ENCODE peak calls at places on chromosomes 3 and 15, in six cellular contexts. One of them, this sample, is unnamed.
A peak's percentile ranks its signal among the peaks of the same experiment; 100 is the strongest.

GRCh38 chr3:110598847-110599490 is 472.6 kb upstream of the NECTIN3 start:
- DNase-seq in H9: no peak
- DNase-seq in H1: no peak
- DNase-seq in IMR-90: peak; percentile 52
- DNase-seq in mesenchymal stem cell: no peak
- DNase-seq in trophoblast cell: no peak
- DNase-seq in this sample: no peak

GRCh38 chr3:45830121-45830520 is 11.8 kb downstream of the LZTFL1 start:
- DNase-seq in H9: no peak
- DNase-seq in H1: no peak
- DNase-seq in IMR-90: no peak
- DNase-seq in mesenchymal stem cell: no peak
- DNase-seq in trophoblast cell: no peak
- DNase-seq in this sample: no peak

GRCh38 chr3:31927806-31928205 is 53.3 kb downstream of the OSBPL10 start:
- DNase-seq in H9: no peak
- DNase-seq in H1: no peak
- DNase-seq in IMR-90: no peak
- DNase-seq in mesenchymal stem cell: no peak
- DNase-seq in trophoblast cell: no peak
- DNase-seq in this sample: no peak

GRCh38 chr15:100861511-100861991 is 18.1 kb upstream of the ALDH1A3 start:
- DNase-seq in H9: peak; percentile 21
- DNase-seq in H1: no peak
- DNase-seq in IMR-90: no peak
- DNase-seq in mesenchymal stem cell: no peak
- DNase-seq in trophoblast cell: no peak
- DNase-seq in this sample: no peak

GRCh38 chr3:52053307-52054304 is 2.8 kb downstream of the DUSP7 start:
- DNase-seq in H9: no peak
- DNase-seq in H1: no peak
- DNase-seq in IMR-90: peak; percentile 29
- DNase-seq in mesenchymal stem cell: peak; percentile 52
- DNase-seq in trophoblast cell: no peak
- DNase-seq in this sample: no peak

GRCh38 chr15:82750831-82751181 is 41.1 kb upstream of the AP3B2 start:
- DNase-seq in H9: no peak
- DNase-seq in H1: no peak
- DNase-seq in IMR-90: no peak
- DNase-seq in mesenchymal stem cell: no peak
- DNase-seq in trophoblast cell: peak; percentile 28
- DNase-seq in this sample: no peak

GRCh38 chr3:145182196-145182911 is 978.6 kb downstream of the PLOD2 start:
- DNase-seq in H9: no peak
- DNase-seq in H1: no peak
- DNase-seq in IMR-90: no peak
- DNase-seq in mesenchymal stem cell: no peak
- DNase-seq in trophoblast cell: no peak
- DNase-seq in this sample: no peak

GRCh38 chr3:138569090-138569489 is 25.0 kb downstream of the CEP70 start:
- DNase-seq in H9: no peak
- DNase-seq in H1: no peak
- DNase-seq in IMR-90: peak; percentile 57
- DNase-seq in mesenchymal stem cell: no peak
- DNase-seq in trophoblast cell: no peak
- DNase-seq in this sample: no peak

GRCh38 chr3:156725706-156726105 is 51.3 kb downstream of the TIPARP start:
- DNase-seq in H9: no peak
- DNase-seq in H1: no peak
- DNase-seq in IMR-90: no peak
- DNase-seq in mesenchymal stem cell: no peak
- DNase-seq in trophoblast cell: no peak
- DNase-seq in this sample: no peak

GRCh38 chr3:189687475-189687874 is 56.3 kb downstream of the TP63 start:
- DNase-seq in H9: no peak
- DNase-seq in H1: no peak
- DNase-seq in IMR-90: no peak
- DNase-seq in mesenchymal stem cell: no peak
- DNase-seq in trophoblast cell: no peak
- DNase-seq in this sample: no peak

GRCh38 chr3:134847349-134847748 is 52.3 kb downstream of the EPHB1 start:
- DNase-seq in H9: no peak
- DNase-seq in H1: no peak
- DNase-seq in IMR-90: no peak
- DNase-seq in mesenchymal stem cell: no peak
- DNase-seq in trophoblast cell: no peak
- DNase-seq in this sample: no peak

GRCh38 chr3:148075829-148076716 is 621.6 kb upstream of the AGTR1 start:
- DNase-seq in H9: peak; percentile 32
- DNase-seq in H1: no peak
- DNase-seq in IMR-90: peak; percentile 59
- DNase-seq in mesenchymal stem cell: peak; percentile 62
- DNase-seq in trophoblast cell: no peak
- DNase-seq in this sample: peak; percentile 45

GRCh38 chr15:73600413-73601050 is 32.7 kb downstream of the NPTN start:
- DNase-seq in H9: no peak
- DNase-seq in H1: no peak
- DNase-seq in IMR-90: no peak
- DNase-seq in mesenchymal stem cell: peak; percentile 35
- DNase-seq in trophoblast cell: no peak
- DNase-seq in this sample: no peak

GRCh38 chr15:100945006-100945405 is 25.8 kb downstream of the LRRK1 start:
- DNase-seq in H9: no peak
- DNase-seq in H1: no peak
- DNase-seq in IMR-90: peak; percentile 47
- DNase-seq in mesenchymal stem cell: no peak
- DNase-seq in trophoblast cell: no peak
- DNase-seq in this sample: no peak

GRCh38 chr15:101329309-101329863 is 34.3 kb upstream of the SNRPA1 start:
- DNase-seq in H9: no peak
- DNase-seq in H1: no peak
- DNase-seq in IMR-90: no peak
- DNase-seq in mesenchymal stem cell: no peak
- DNase-seq in trophoblast cell: no peak
- DNase-seq in this sample: no peak

GRCh38 chr15:67574981-67575632 is 32.6 kb downstream of the MAP2K5 start:
- DNase-seq in H9: no peak
- DNase-seq in H1: no peak
- DNase-seq in IMR-90: no peak
- DNase-seq in mesenchymal stem cell: no peak
- DNase-seq in trophoblast cell: no peak
- DNase-seq in this sample: peak; percentile 12

GRCh38 chr15:24269923-24270322 is 405.7 kb upstream of the NPAP1 start:
- DNase-seq in H9: no peak
- DNase-seq in H1: no peak
- DNase-seq in IMR-90: no peak
- DNase-seq in mesenchymal stem cell: no peak
- DNase-seq in trophoblast cell: no peak
- DNase-seq in this sample: no peak

GRCh38 chr3:124263168-124263567 is 271.2 kb upstream of the ROPN1 start:
- DNase-seq in H9: no peak
- DNase-seq in H1: no peak
- DNase-seq in IMR-90: peak; percentile 97
- DNase-seq in mesenchymal stem cell: peak; percentile 88
- DNase-seq in trophoblast cell: no peak
- DNase-seq in this sample: no peak

GRCh38 chr15:25508369-25509002 is 69.7 kb upstream of the UBE3A start:
- DNase-seq in H9: no peak
- DNase-seq in H1: no peak
- DNase-seq in IMR-90: peak; percentile 64
- DNase-seq in mesenchymal stem cell: peak; percentile 1
- DNase-seq in trophoblast cell: no peak
- DNase-seq in this sample: peak; percentile 41

GRCh38 chr15:63970723-63971426 is 75.4 kb downstream of the DAPK2 start:
- DNase-seq in H9: peak; percentile 10
- DNase-seq in H1: peak; percentile 23
- DNase-seq in IMR-90: no peak
- DNase-seq in mesenchymal stem cell: no peak
- DNase-seq in trophoblast cell: no peak
- DNase-seq in this sample: no peak

GRCh38 chr3:157134620-157135191 is 25.2 kb downstream of the CCNL1 start:
- DNase-seq in H9: no peak
- DNase-seq in H1: no peak
- DNase-seq in IMR-90: no peak
- DNase-seq in mesenchymal stem cell: no peak
- DNase-seq in trophoblast cell: no peak
- DNase-seq in this sample: no peak

GRCh38 chr15:99090938-99091337 is 13.9 kb upstream of the SYNM start:
- DNase-seq in H9: no peak
- DNase-seq in H1: no peak
- DNase-seq in IMR-90: no peak
- DNase-seq in mesenchymal stem cell: no peak
- DNase-seq in trophoblast cell: no peak
- DNase-seq in this sample: no peak

GRCh38 chr15:44710236-44711088 is 661 bp downstream of the PATL2 start:
- DNase-seq in H9: no peak
- DNase-seq in H1: no peak
- DNase-seq in IMR-90: peak; percentile 42
- DNase-seq in mesenchymal stem cell: peak; percentile 78
- DNase-seq in trophoblast cell: peak; percentile 41
- DNase-seq in this sample: no peak

GRCh38 chr3:135758961-135759360 is 206.6 kb upstream of the PPP2R3A start:
- DNase-seq in H9: no peak
- DNase-seq in H1: no peak
- DNase-seq in IMR-90: no peak
- DNase-seq in mesenchymal stem cell: no peak
- DNase-seq in trophoblast cell: no peak
- DNase-seq in this sample: no peak

GRCh38 chr15:29711531-29711930 is 110.7 kb downstream of the TJP1 start:
- DNase-seq in H9: no peak
- DNase-seq in H1: no peak
- DNase-seq in IMR-90: no peak
- DNase-seq in mesenchymal stem cell: no peak
- DNase-seq in trophoblast cell: no peak
- DNase-seq in this sample: no peak

GRCh38 chr15:55402707-55403106 is 5.5 kb downstream of the CCPG1 start:
- DNase-seq in H9: no peak
- DNase-seq in H1: no peak
- DNase-seq in IMR-90: no peak
- DNase-seq in mesenchymal stem cell: peak; percentile 23
- DNase-seq in trophoblast cell: no peak
- DNase-seq in this sample: no peak

DNA sequence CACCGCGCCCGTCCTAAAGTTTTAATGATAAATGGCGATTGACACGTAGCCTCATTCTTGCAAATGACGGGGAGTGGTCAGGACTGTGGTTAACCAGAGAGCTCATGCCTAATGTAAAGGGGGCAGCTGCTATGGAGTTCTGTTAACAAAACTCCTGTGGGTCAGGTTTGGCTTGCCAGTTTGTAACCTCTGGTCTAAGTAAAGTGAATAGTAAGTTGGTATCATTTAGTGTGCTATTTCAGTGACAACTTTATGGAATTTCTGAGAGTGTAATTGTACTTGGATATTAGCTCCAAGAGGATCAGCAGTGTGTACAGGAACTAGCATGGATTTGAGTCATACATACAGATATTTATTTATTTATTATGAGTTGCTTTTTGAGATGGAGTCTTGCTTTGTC is 87.9 kb downstream of the RGMA start:
- DNase-seq in H9: no peak
- DNase-seq in H1: no peak
- DNase-seq in IMR-90: peak; percentile 19
- DNase-seq in mesenchymal stem cell: no peak
- DNase-seq in trophoblast cell: no peak
- DNase-seq in this sample: no peak
- H4K91ac ChIP-seq in H9: no peak overlapping the region
- H4K91ac ChIP-seq in H1: no peak overlapping the region
- H4K91ac ChIP-seq in IMR-90: no peak overlapping the region
- H4K91ac ChIP-seq in mesenchymal stem cell: no peak overlapping the region
- H4K91ac ChIP-seq in trophoblast cell: no peak overlapping the region
- H4K91ac ChIP-seq in this sample: no peak overlapping the region

DNA sequence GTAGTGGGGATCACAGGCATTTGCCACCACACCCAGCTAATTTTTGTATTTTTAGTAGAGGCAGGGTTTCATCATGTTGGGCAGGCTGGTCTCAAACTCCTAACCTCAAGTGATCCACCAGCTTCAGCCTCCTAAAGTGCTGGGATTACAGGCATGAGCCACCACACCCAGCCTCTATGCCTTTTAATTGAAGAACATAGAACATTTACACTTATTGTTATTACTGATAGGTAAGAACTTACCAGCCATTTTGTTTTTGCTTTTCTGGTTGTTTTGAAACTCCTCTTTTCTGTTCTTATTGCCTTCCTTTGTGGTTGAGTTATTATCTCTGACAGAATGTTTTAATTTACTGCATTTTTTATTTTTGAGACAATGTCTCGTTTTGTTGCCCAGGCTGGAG is 29.2 kb downstream of the PCNP start:
- DNase-seq in H9: no peak
- DNase-seq in H1: no peak
- DNase-seq in IMR-90: no peak
- DNase-seq in mesenchymal stem cell: no peak
- DNase-seq in trophoblast cell: no peak
- DNase-seq in this sample: no peak
- H3K4me2 ChIP-seq in H9: no peak overlapping the region
- H3K4me2 ChIP-seq in H1: no peak overlapping the region
- H3K4me2 ChIP-seq in IMR-90: no peak overlapping the region
- H3K4me2 ChIP-seq in mesenchymal stem cell: no peak overlapping the region
- H3K4me2 ChIP-seq in trophoblast cell: no peak overlapping the region
- H3K4me2 ChIP-seq in this sample: no peak overlapping the region

DNA sequence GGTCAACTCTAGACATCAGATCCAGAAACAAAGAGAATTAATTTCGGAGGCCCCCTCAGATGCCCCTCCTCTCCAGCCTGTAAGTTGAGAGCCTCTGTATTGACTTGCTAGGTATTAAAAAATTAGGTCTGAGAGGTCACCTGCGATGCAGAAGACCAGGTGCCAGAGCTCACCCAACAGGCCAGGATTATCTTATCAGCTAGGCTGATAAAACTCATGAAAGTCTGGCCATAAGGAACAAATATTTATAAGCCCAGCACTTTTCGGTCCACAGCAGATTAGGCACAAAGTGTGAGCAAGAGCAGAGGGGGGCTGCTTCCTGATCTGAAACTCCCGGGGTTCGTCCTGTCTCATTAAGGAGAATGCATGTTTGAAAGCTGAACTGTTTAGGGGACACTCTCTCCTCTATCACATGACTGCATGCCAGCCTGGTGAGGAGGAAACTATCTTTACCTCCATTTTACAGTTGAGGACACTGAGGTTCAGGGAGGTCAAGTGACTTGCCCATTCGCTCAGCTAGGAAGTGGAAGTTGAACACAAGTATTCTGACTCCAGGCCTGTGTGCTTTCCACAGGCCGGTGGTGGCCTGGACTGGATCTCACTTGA is 39.4 kb upstream of the MAGEF1 start:
- DNase-seq in H9: no peak
- DNase-seq in H1: no peak
- DNase-seq in IMR-90: no peak
- DNase-seq in mesenchymal stem cell: no peak
- DNase-seq in trophoblast cell: no peak
- DNase-seq in this sample: no peak
- H2BK5ac ChIP-seq in H9: no peak overlapping the region
- H2BK5ac ChIP-seq in H1: no peak overlapping the region
- H2BK5ac ChIP-seq in IMR-90: no peak overlapping the region
- H2BK5ac ChIP-seq in mesenchymal stem cell: no peak overlapping the region
- H2BK5ac ChIP-seq in trophoblast cell: no peak overlapping the region
- H2BK5ac ChIP-seq in this sample: no peak overlapping the region

DNA sequence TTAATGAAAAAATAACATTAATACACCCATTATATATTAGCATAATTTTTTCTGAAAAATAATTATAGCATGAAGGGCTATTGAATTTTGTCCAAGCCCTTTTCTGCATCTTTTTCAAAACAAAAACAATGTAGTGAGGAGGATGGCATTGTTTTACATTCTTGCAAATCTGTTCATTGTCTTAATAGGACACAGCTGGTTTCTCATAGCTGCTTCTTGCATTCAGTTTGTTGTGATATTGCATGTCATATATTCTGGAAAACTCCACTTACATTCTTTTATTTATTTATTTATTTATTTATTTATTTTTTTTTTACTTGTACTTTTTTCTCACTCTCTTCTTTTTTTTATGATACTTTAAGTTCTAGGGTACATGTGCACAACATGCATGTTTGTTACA is 107.4 kb downstream of the NR1D2 start:
- DNase-seq in H9: no peak
- DNase-seq in H1: no peak
- DNase-seq in IMR-90: no peak
- DNase-seq in mesenchymal stem cell: no peak
- DNase-seq in trophoblast cell: no peak
- DNase-seq in this sample: no peak
- H4K91ac ChIP-seq in H9: no peak overlapping the region
- H4K91ac ChIP-seq in H1: no peak overlapping the region
- H4K91ac ChIP-seq in IMR-90: no peak overlapping the region
- H4K91ac ChIP-seq in mesenchymal stem cell: no peak overlapping the region
- H4K91ac ChIP-seq in trophoblast cell: no peak overlapping the region
- H4K91ac ChIP-seq in this sample: no peak overlapping the region